ENCODE peak calls at places on chromosomes 2 and 18, in seven cellular contexts. H is activated CD4-positive, alpha-beta T cell treated with anti-CD3 and anti-CD28 coated beads, Interleukin-2, amount 50 U/mL, for 24 hours; J is IMR-90; W is Daoy; V is foreskin melanocyte; M is PC-3; L is body of pancreas. K is an unnamed sample.

GRCh38 chr2:1638281-1638860 is 105.9 kb downstream of the PXDN start:
- DNase-seq in H (no peak), J (no peak), W (no peak), V (no peak), M (peak; percentile 51), L (no peak), K (no peak)

GRCh38 chr2:136207030-136207623 is 89.2 kb upstream of the CXCR4 start:
- DNase-seq in H (no peak), J (no peak), W (no peak), V (no peak), M (no peak), L (no peak), K (no peak)

GRCh38 chr2:2800001-2800400 is 468.9 kb upstream of the MYT1L start:
- DNase-seq in H (no peak), J (no peak), W (no peak), V (no peak), M (no peak), L (no peak), K (no peak)

GRCh38 chr2:22037274-22037673 is 913.5 kb downstream of the TDRD15 start:
- DNase-seq in H (no peak), J (no peak), W (peak; percentile 3), V (peak; percentile 57), M (no peak), L (no peak), K (no peak)

GRCh38 chr2:95113464-95113863 is 8.1 kb downstream of the MRPS5 start:
- DNase-seq in H (no peak), J (no peak), W (no peak), V (no peak), M (no peak), L (no peak), K (no peak)

GRCh38 chr2:208406474-208407451 is at the start of gene PTH2R:
- DNase-seq in H (no peak), J (no peak), W (peak; percentile 16), V (no peak), M (no peak), L (peak; percentile 47), K (no peak)

GRCh38 chr18:4060427-4061281 is 394.5 kb downstream of the DLGAP1 start:
- DNase-seq in H (no peak), J (no peak), W (no peak), V (no peak), M (no peak), L (no peak), K (no peak)

GRCh38 chr2:166328147-166328546 is 47.6 kb downstream of the SCN9A start:
- DNase-seq in H (no peak), J (no peak), W (no peak), V (no peak), M (no peak), L (no peak), K (no peak)

GRCh38 chr2:128642801-128643200 is 324.1 kb upstream of the HS6ST1 start:
- DNase-seq in H (no peak), J (no peak), W (no peak), V (no peak), M (no peak), L (no peak), K (no peak)

GRCh38 chr18:13107074-13107473 is 111.5 kb upstream of the LDLRAD4 start:
- DNase-seq in H (no peak), J (peak; percentile 71), W (no peak), V (no peak), M (no peak), L (no peak), K (no peak)

GRCh38 chr2:109108740-109109139 is 20.3 kb upstream of the SH3RF3 start:
- DNase-seq in H (no peak), J (no peak), W (no peak), V (no peak), M (no peak), L (no peak), K (no peak)

GRCh38 chr2:108314586-108315296 is 26.0 kb downstream of the SULT1C2 start:
- DNase-seq in H (no peak), J (no peak), W (no peak), V (no peak), M (no peak), L (no peak), K (no peak)

GRCh38 chr2:30984141-30984540 is 154.1 kb downstream of the GALNT14 start:
- DNase-seq in H (no peak), J (no peak), W (no peak), V (no peak), M (no peak), L (peak; percentile 28), K (no peak)

GRCh38 chr18:25230658-25231326 is 121.2 kb downstream of the ZNF521 start:
- DNase-seq in H (no peak), J (peak; percentile 90), W (peak; percentile 53), V (peak; percentile 91), M (peak; percentile 72), L (peak; percentile 43), K (no peak)

GRCh38 chr2:63023444-63023843 is 27.2 kb upstream of the OTX1 start:
- DNase-seq in H (no peak), J (peak; percentile 40), W (peak; percentile 21), V (no peak), M (peak; percentile 76), L (no peak), K (peak; percentile 84)

GRCh38 chr2:159003555-159003954 is 35.1 kb downstream of the TANC1 start:
- DNase-seq in H (no peak), J (peak; percentile 35), W (no peak), V (peak; percentile 26), M (no peak), L (no peak), K (no peak)

GRCh38 chr18:41150316-41150715 is 804.7 kb upstream of the PIK3C3 start:
- DNase-seq in H (no peak), J (no peak), W (no peak), V (no peak), M (no peak), L (no peak), K (no peak)

GRCh38 chr18:37712776-37713175 is 147.2 kb upstream of the CELF4 start:
- DNase-seq in H (no peak), J (no peak), W (no peak), V (no peak), M (no peak), L (no peak), K (no peak)

GRCh38 chr2:209044307-209044706 is 379.5 kb upstream of the MAP2 start:
- DNase-seq in H (no peak), J (no peak), W (no peak), V (no peak), M (no peak), L (no peak), K (no peak)

GRCh38 chr18:11497585-11497984 is 111.8 kb upstream of the SLC35G4 start:
- DNase-seq in H (no peak), J (peak; percentile 49), W (peak; percentile 52), V (peak; percentile 29), M (no peak), L (no peak), K (no peak)

GRCh38 chr2:54958717-54959371 is 91.4 kb downstream of the RTN4 start:
- DNase-seq in H (no peak), J (no peak), W (no peak), V (no peak), M (no peak), L (no peak), K (no peak)

GRCh38 chr2:121634354-121635307 is 14.6 kb downstream of the CLASP1 start:
- DNase-seq in H (no peak), J (peak; percentile 66), W (peak; percentile 72), V (peak; percentile 92), M (peak; percentile 95), L (no peak), K (peak; percentile 3)

GRCh38 chr2:230793573-230794359 is 71.0 kb upstream of the ITM2C start:
- DNase-seq in H (peak; percentile 28), J (peak; percentile 100), W (peak; percentile 98), V (peak; percentile 9), M (peak; percentile 96), L (peak; percentile 49), K (no peak)

GRCh38 chr2:235545369-235546150 is 51.7 kb downstream of the AGAP1 start:
- DNase-seq in H (no peak), J (no peak), W (no peak), V (no peak), M (no peak), L (no peak), K (no peak)

GRCh38 chr2:27085670-27086089 is 892 bp upstream of the KHK start:
- DNase-seq in H (no peak), J (peak; percentile 45), W (peak; percentile 80), V (peak; percentile 45), M (peak; percentile 69), L (peak; percentile 80), K (no peak)

GRCh38 chr18:74114206-74114605 is 33.4 kb downstream of the FBXO15 start:
- DNase-seq in H (no peak), J (peak; percentile 24), W (no peak), V (no peak), M (no peak), L (no peak), K (peak; percentile 71)

GRCh38 chr2:238228700-238229099 is 11.1 kb downstream of the HES6 start:
- DNase-seq in H (no peak), J (peak; percentile 25), W (no peak), V (peak; percentile 84), M (no peak), L (peak; percentile 43), K (no peak)

GRCh38 chr2:65366595-65367125 is 65.7 kb downstream of the SPRED2 start:
- DNase-seq in H (no peak), J (peak; percentile 98), W (peak; percentile 94), V (peak; percentile 89), M (peak; percentile 99), L (peak; percentile 53), K (peak; percentile 93)

GRCh38 chr2:147288131-147288530 is 556.7 kb upstream of the ACVR2A start:
- DNase-seq in H (no peak), J (no peak), W (no peak), V (no peak), M (no peak), L (no peak), K (no peak)

GRCh38 chr2:38060206-38060605 is 15.7 kb downstream of the CYP1B1 start:
- DNase-seq in H (no peak), J (no peak), W (no peak), V (no peak), M (no peak), L (no peak), K (no peak)

GRCh38 chr2:240597419-240598181 is 11.1 kb downstream of the CAPN10 start:
- DNase-seq in H (no peak), J (no peak), W (no peak), V (no peak), M (no peak), L (peak; percentile 7), K (no peak)

GRCh38 chr2:143525006-143525405 is 395.8 kb downstream of the ARHGAP15 start:
- DNase-seq in H (no peak), J (peak; percentile 34), W (no peak), V (no peak), M (no peak), L (no peak), K (no peak)

GRCh38 chr2:120886534-120886961 is 150.9 kb downstream of the GLI2 start:
- DNase-seq in H (no peak), J (no peak), W (no peak), V (no peak), M (no peak), L (no peak), K (no peak)

GRCh38 chr2:205685314-205686230 is 3.3 kb downstream of the NRP2 start:
- DNase-seq in H (no peak), J (peak; percentile 67), W (peak; percentile 91), V (no peak), M (peak; percentile 63), L (no peak), K (peak; percentile 29)

K was measured in A673.